ENCODE peak calls at places on chromosomes 2 and 18, in seven cellular contexts. One of them, this sample, is unnamed.

GRCh38 chr2:234770081-234770506 is 181.7 kb upstream of the SH3BP4 start:
- DNase-seq in left lung: no peak
- DNase-seq in BJ: no peak
- DNase-seq in A673: peak
- DNase-seq in H1: no peak
- DNase-seq in foreskin fibroblast: no peak
- DNase-seq in astrocyte of the spinal cord: peak
- DNase-seq in this sample: no peak

GRCh38 chr18:56003009-56003408 is 415.0 kb upstream of the TCF4 start:
- DNase-seq in H1: no peak
- DNase-seq in astrocyte of the spinal cord: no peak
- DNase-seq in foreskin fibroblast: no peak
- DNase-seq in BJ: no peak
- DNase-seq in left lung: no peak
- DNase-seq in A673: no peak
- DNase-seq in this sample: no peak

GRCh38 chr2:2243666-2244065 is 87.4 kb downstream of the MYT1L start:
- DNase-seq in A673: no peak
- DNase-seq in left lung: no peak
- DNase-seq in foreskin fibroblast: no peak
- DNase-seq in astrocyte of the spinal cord: no peak
- DNase-seq in H1: no peak
- DNase-seq in BJ: no peak
- DNase-seq in this sample: no peak

GRCh38 chr2:163348843-163349395 is 386.9 kb downstream of the FIGN start:
- DNase-seq in BJ: peak
- DNase-seq in foreskin fibroblast: peak
- DNase-seq in astrocyte of the spinal cord: peak
- DNase-seq in H1: no peak
- DNase-seq in left lung: no peak
- DNase-seq in A673: peak
- DNase-seq in this sample: no peak

GRCh38 chr2:186841940-186842339 is 7.0 kb downstream of the ZSWIM2 start:
- DNase-seq in left lung: no peak
- DNase-seq in H1: no peak
- DNase-seq in foreskin fibroblast: peak
- DNase-seq in A673: peak
- DNase-seq in astrocyte of the spinal cord: peak
- DNase-seq in BJ: peak
- DNase-seq in this sample: no peak

GRCh38 chr2:119126650-119127049 is 31.9 kb downstream of the C1QL2 start:
- DNase-seq in left lung: peak
- DNase-seq in BJ: no peak
- DNase-seq in astrocyte of the spinal cord: no peak
- DNase-seq in foreskin fibroblast: peak
- DNase-seq in H1: peak
- DNase-seq in A673: peak
- DNase-seq in this sample: no peak

GRCh38 chr2:120443946-120444345 is 98.0 kb downstream of the INHBB start:
- DNase-seq in H1: no peak
- DNase-seq in A673: no peak
- DNase-seq in left lung: no peak
- DNase-seq in BJ: no peak
- DNase-seq in foreskin fibroblast: no peak
- DNase-seq in astrocyte of the spinal cord: no peak
- DNase-seq in this sample: no peak

GRCh38 chr2:231605607-231606091 is 13.0 kb downstream of the TEX44 start:
- DNase-seq in H1: no peak
- DNase-seq in BJ: no peak
- DNase-seq in astrocyte of the spinal cord: no peak
- DNase-seq in foreskin fibroblast: no peak
- DNase-seq in A673: no peak
- DNase-seq in left lung: no peak
- DNase-seq in this sample: no peak

GRCh38 chr18:5895886-5896740 is 791 bp upstream of the TMEM200C start:
- DNase-seq in foreskin fibroblast: no peak
- DNase-seq in H1: no peak
- DNase-seq in A673: no peak
- DNase-seq in BJ: no peak
- DNase-seq in left lung: peak
- DNase-seq in astrocyte of the spinal cord: peak
- DNase-seq in this sample: no peak

GRCh38 chr2:238060096-238060541 is 682 bp upstream of the SCLY start:
- DNase-seq in left lung: no peak
- DNase-seq in astrocyte of the spinal cord: peak
- DNase-seq in H1: no peak
- DNase-seq in BJ: no peak
- DNase-seq in A673: peak
- DNase-seq in foreskin fibroblast: peak
- DNase-seq in this sample: no peak

GRCh38 chr2:69011611-69012157 is 1.3 kb upstream of the ANTXR1 start:
- DNase-seq in H1: no peak
- DNase-seq in left lung: no peak
- DNase-seq in BJ: no peak
- DNase-seq in foreskin fibroblast: no peak
- DNase-seq in astrocyte of the spinal cord: no peak
- DNase-seq in A673: no peak
- DNase-seq in this sample: no peak

GRCh38 chr2:185208261-185208660 is 530.3 kb upstream of the FSIP2 start:
- DNase-seq in astrocyte of the spinal cord: peak
- DNase-seq in left lung: no peak
- DNase-seq in foreskin fibroblast: no peak
- DNase-seq in BJ: no peak
- DNase-seq in A673: peak
- DNase-seq in H1: peak
- DNase-seq in this sample: no peak

GRCh38 chr18:64110692-64111480 is 38.0 kb downstream of the LINC00305 start:
- DNase-seq in BJ: no peak
- DNase-seq in H1: no peak
- DNase-seq in foreskin fibroblast: no peak
- DNase-seq in A673: no peak
- DNase-seq in left lung: no peak
- DNase-seq in astrocyte of the spinal cord: no peak
- DNase-seq in this sample: no peak

GRCh38 chr2:33673937-33674336 is 74.8 kb upstream of the FAM98A start:
- DNase-seq in H1: no peak
- DNase-seq in left lung: no peak
- DNase-seq in BJ: no peak
- DNase-seq in foreskin fibroblast: no peak
- DNase-seq in astrocyte of the spinal cord: peak
- DNase-seq in A673: peak
- DNase-seq in this sample: no peak

GRCh38 chr2:152635635-152636298 is 81.5 kb downstream of the PRPF40A start:
- DNase-seq in BJ: no peak
- DNase-seq in foreskin fibroblast: no peak
- DNase-seq in astrocyte of the spinal cord: peak
- DNase-seq in A673: peak
- DNase-seq in left lung: no peak
- DNase-seq in H1: peak
- DNase-seq in this sample: no peak
- TF ChIP-seq CTCF in BJ: peak
- TF ChIP-seq CTCF in foreskin fibroblast: peak
- TF ChIP-seq CTCF in astrocyte of the spinal cord: peak
- TF ChIP-seq CTCF in A673: peak
- TF ChIP-seq CTCF in left lung: peak
- TF ChIP-seq CTCF in H1: peak
- TF ChIP-seq CTCF in this sample: peak

GRCh38 chr2:121888189-121888557 is 132.7 kb downstream of the TSN start:
- DNase-seq in left lung: no peak
- DNase-seq in A673: peak
- DNase-seq in H1: no peak
- DNase-seq in astrocyte of the spinal cord: no peak
- DNase-seq in foreskin fibroblast: no peak
- DNase-seq in BJ: no peak
- DNase-seq in this sample: no peak
- TF ChIP-seq CTCF in left lung: peak
- TF ChIP-seq CTCF in A673: peak
- TF ChIP-seq CTCF in H1: peak
- TF ChIP-seq CTCF in astrocyte of the spinal cord: peak
- TF ChIP-seq CTCF in foreskin fibroblast: no peak
- TF ChIP-seq CTCF in BJ: peak
- TF ChIP-seq CTCF in this sample: no peak

GRCh38 chr2:126749537-126749936 is 93.6 kb downstream of the GYPC start:
- DNase-seq in left lung: no peak
- DNase-seq in H1: no peak
- DNase-seq in astrocyte of the spinal cord: no peak
- DNase-seq in foreskin fibroblast: no peak
- DNase-seq in A673: peak
- DNase-seq in BJ: no peak
- DNase-seq in this sample: no peak
- TF ChIP-seq CTCF in left lung: no peak
- TF ChIP-seq CTCF in H1: no peak
- TF ChIP-seq CTCF in astrocyte of the spinal cord: no peak
- TF ChIP-seq CTCF in foreskin fibroblast: peak
- TF ChIP-seq CTCF in A673: peak
- TF ChIP-seq CTCF in BJ: peak
- TF ChIP-seq CTCF in this sample: peak

GRCh38 chr2:169221745-169222369 is 140.5 kb downstream of the LRP2 start:
- DNase-seq in left lung: no peak
- DNase-seq in astrocyte of the spinal cord: peak
- DNase-seq in H1: no peak
- DNase-seq in foreskin fibroblast: no peak
- DNase-seq in A673: peak
- DNase-seq in BJ: no peak
- DNase-seq in this sample: no peak
- TF ChIP-seq CTCF in left lung: no peak
- TF ChIP-seq CTCF in astrocyte of the spinal cord: peak
- TF ChIP-seq CTCF in H1: peak
- TF ChIP-seq CTCF in foreskin fibroblast: no peak
- TF ChIP-seq CTCF in A673: peak
- TF ChIP-seq CTCF in BJ: peak
- TF ChIP-seq CTCF in this sample: no peak

GRCh38 chr2:207157727-207158126 is 8.0 kb downstream of the KLF7 start:
- DNase-seq in BJ: no peak
- DNase-seq in astrocyte of the spinal cord: no peak
- DNase-seq in foreskin fibroblast: no peak
- DNase-seq in H1: no peak
- DNase-seq in left lung: no peak
- DNase-seq in A673: no peak
- DNase-seq in this sample: no peak

GRCh38 chr2:207156045-207156444 is 9.7 kb downstream of the KLF7 start:
- DNase-seq in A673: no peak
- DNase-seq in H1: no peak
- DNase-seq in astrocyte of the spinal cord: no peak
- DNase-seq in foreskin fibroblast: no peak
- DNase-seq in left lung: no peak
- DNase-seq in BJ: no peak
- DNase-seq in this sample: no peak

GRCh38 chr2:207155516-207155915 is 10.2 kb downstream of the KLF7 start:
- DNase-seq in foreskin fibroblast: no peak
- DNase-seq in H1: no peak
- DNase-seq in A673: no peak
- DNase-seq in left lung: no peak
- DNase-seq in astrocyte of the spinal cord: no peak
- DNase-seq in BJ: no peak
- DNase-seq in this sample: no peak

GRCh38 chr2:207157162-207157481 is 8.6 kb downstream of the KLF7 start:
- DNase-seq in BJ: no peak
- DNase-seq in foreskin fibroblast: no peak
- DNase-seq in astrocyte of the spinal cord: no peak
- DNase-seq in H1: no peak
- DNase-seq in A673: no peak
- DNase-seq in left lung: no peak
- DNase-seq in this sample: no peak

GRCh38 chr2:207156451-207157161 is 9.1 kb downstream of the KLF7 start:
- DNase-seq in foreskin fibroblast: no peak
- DNase-seq in A673: no peak
- DNase-seq in left lung: no peak
- DNase-seq in H1: no peak
- DNase-seq in astrocyte of the spinal cord: peak
- DNase-seq in BJ: no peak
- DNase-seq in this sample: no peak
- TF ChIP-seq CTCF in foreskin fibroblast: no peak
- TF ChIP-seq CTCF in A673: no peak
- TF ChIP-seq CTCF in left lung: no peak
- TF ChIP-seq CTCF in H1: no peak
- TF ChIP-seq CTCF in astrocyte of the spinal cord: no peak
- TF ChIP-seq CTCF in BJ: no peak
- TF ChIP-seq CTCF in this sample: no peak

DNA sequence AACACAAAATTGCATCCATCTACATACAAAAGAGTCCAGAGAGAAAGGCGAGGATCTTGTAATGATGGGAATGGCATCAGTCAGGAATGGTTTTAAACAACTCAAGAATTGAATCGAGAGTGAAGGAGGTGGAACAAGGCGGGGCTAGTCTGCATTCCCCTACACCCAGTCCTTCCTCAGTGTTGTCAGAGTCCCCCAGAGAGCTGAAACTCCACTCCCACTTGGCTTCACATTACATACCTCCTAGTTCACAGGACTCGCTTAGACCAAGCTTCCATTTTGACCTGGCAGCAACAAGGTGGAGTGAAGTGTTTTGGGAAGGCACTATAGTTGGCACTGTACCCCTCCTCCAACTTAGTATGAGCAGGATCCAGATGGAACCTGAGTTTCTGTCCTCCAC is 1273.5 kb upstream of the CRIM1 start:
- DNase-seq in foreskin fibroblast: no peak
- DNase-seq in BJ: no peak
- DNase-seq in A673: no peak
- DNase-seq in left lung: no peak
- DNase-seq in H1: no peak
- DNase-seq in astrocyte of the spinal cord: no peak
- DNase-seq in this sample: no peak
- TF ChIP-seq CTCF in foreskin fibroblast: no peak
- TF ChIP-seq CTCF in BJ: no peak
- TF ChIP-seq CTCF in A673: no peak
- TF ChIP-seq CTCF in left lung: no peak
- TF ChIP-seq CTCF in H1: no peak
- TF ChIP-seq CTCF in astrocyte of the spinal cord: no peak
- TF ChIP-seq CTCF in this sample: no peak

GRCh38 chr2:3264010-3264744 is 113.4 kb downstream of the EIPR1 start:
- DNase-seq in astrocyte of the spinal cord: no peak
- DNase-seq in left lung: no peak
- DNase-seq in A673: no peak
- DNase-seq in foreskin fibroblast: no peak
- DNase-seq in H1: no peak
- DNase-seq in BJ: no peak
- DNase-seq in this sample: no peak
- TF ChIP-seq CTCF in astrocyte of the spinal cord: no peak
- TF ChIP-seq CTCF in left lung: no peak
- TF ChIP-seq CTCF in A673: no peak
- TF ChIP-seq CTCF in foreskin fibroblast: no peak
- TF ChIP-seq CTCF in H1: no peak
- TF ChIP-seq CTCF in BJ: no peak
- TF ChIP-seq CTCF in this sample: no peak

DNA sequence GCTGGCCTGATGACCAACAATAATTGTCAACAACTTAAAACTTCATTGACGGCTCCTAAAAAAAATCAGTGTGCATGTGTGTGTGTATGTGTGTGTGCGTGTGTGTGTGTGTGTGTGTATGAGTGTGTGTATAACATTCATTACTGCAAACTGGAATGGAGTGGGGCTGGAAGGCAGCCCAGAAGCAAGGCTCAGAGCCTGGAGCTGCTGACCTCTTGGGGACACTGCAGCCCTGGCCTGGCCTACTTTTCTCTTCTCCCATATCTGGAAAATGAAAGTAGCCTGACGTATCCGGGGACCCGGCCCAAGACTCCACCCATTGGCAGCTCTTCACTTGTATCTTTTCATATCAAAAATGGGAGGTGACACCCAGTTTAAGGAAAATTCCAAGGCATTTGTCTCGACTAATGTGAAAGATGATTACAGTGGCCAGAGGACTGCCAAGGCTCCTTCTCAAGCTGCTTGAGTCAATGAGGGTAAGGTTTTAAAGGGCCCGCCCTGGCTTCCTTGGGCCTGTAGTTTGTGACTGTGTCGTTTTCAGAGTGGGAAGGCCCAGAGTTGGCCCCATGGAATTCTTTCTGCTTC is 72.4 kb upstream of the IL1R1 start:
- DNase-seq in foreskin fibroblast: peak
- DNase-seq in A673: no peak
- DNase-seq in astrocyte of the spinal cord: peak
- DNase-seq in H1: no peak
- DNase-seq in left lung: peak
- DNase-seq in BJ: no peak
- DNase-seq in this sample: peak
- TF ChIP-seq CTCF in foreskin fibroblast: no peak
- TF ChIP-seq CTCF in A673: no peak
- TF ChIP-seq CTCF in astrocyte of the spinal cord: no peak
- TF ChIP-seq CTCF in H1: no peak
- TF ChIP-seq CTCF in left lung: no peak
- TF ChIP-seq CTCF in BJ: peak
- TF ChIP-seq CTCF in this sample: peak

This sample was measured in AG09319.